ENCODE peak calls at places on chromosome 12, in five cellular contexts. One of them, this sample, is unnamed.

GRCh38 chr12:50050119-50050385 is 7.3 kb upstream of the ASIC1 start:
- DNase-seq in NCI-H1092 treated with DMSO at 0.1 percent for 48 hours: no peak
- DNase-seq in aorta: no peak
- DNase-seq in brain microvascular endothelial cell: no peak
- DNase-seq in astrocyte of the spinal cord: no peak
- DNase-seq in this sample: no peak

GRCh38 chr12:82835217-82835616 is 148.5 kb downstream of the TMTC2 start:
- DNase-seq in brain microvascular endothelial cell: peak
- DNase-seq in aorta: no peak
- DNase-seq in astrocyte of the spinal cord: peak
- DNase-seq in NCI-H1092 treated with DMSO at 0.1 percent for 48 hours: no peak
- DNase-seq in this sample: peak

GRCh38 chr12:43284441-43284840 is 267.6 kb downstream of the ADAMTS20 start:
- DNase-seq in astrocyte of the spinal cord: peak
- DNase-seq in brain microvascular endothelial cell: no peak
- DNase-seq in NCI-H1092 treated with DMSO at 0.1 percent for 48 hours: no peak
- DNase-seq in aorta: no peak
- DNase-seq in this sample: no peak

GRCh38 chr12:90953956-90954421 is 987 bp downstream of the CCER1 start:
- DNase-seq in NCI-H1092 treated with DMSO at 0.1 percent for 48 hours: no peak
- DNase-seq in brain microvascular endothelial cell: no peak
- DNase-seq in aorta: no peak
- DNase-seq in astrocyte of the spinal cord: no peak
- DNase-seq in this sample: no peak

GRCh38 chr12:71890475-71890874 is 48.2 kb upstream of the TPH2 start:
- DNase-seq in NCI-H1092 treated with DMSO at 0.1 percent for 48 hours: no peak
- DNase-seq in astrocyte of the spinal cord: no peak
- DNase-seq in aorta: no peak
- DNase-seq in brain microvascular endothelial cell: no peak
- DNase-seq in this sample: no peak

GRCh38 chr12:112716099-112717093 is 75.2 kb upstream of the RPH3A start:
- DNase-seq in aorta: no peak
- DNase-seq in astrocyte of the spinal cord: no peak
- DNase-seq in brain microvascular endothelial cell: peak
- DNase-seq in NCI-H1092 treated with DMSO at 0.1 percent for 48 hours: no peak
- DNase-seq in this sample: no peak

GRCh38 chr12:50074936-50075807 is 10.0 kb upstream of the SMARCD1 start:
- DNase-seq in astrocyte of the spinal cord: peak
- DNase-seq in aorta: peak
- DNase-seq in brain microvascular endothelial cell: peak
- DNase-seq in NCI-H1092 treated with DMSO at 0.1 percent for 48 hours: peak
- DNase-seq in this sample: peak

GRCh38 chr12:6363330-6364036 is 11.9 kb downstream of the SCNN1A start:
- DNase-seq in NCI-H1092 treated with DMSO at 0.1 percent for 48 hours: no peak
- DNase-seq in brain microvascular endothelial cell: no peak
- DNase-seq in aorta: peak
- DNase-seq in astrocyte of the spinal cord: peak
- DNase-seq in this sample: peak

GRCh38 chr12:69575346-69575745 is 9.9 kb upstream of the CCT2 start:
- DNase-seq in brain microvascular endothelial cell: no peak
- DNase-seq in astrocyte of the spinal cord: no peak
- DNase-seq in NCI-H1092 treated with DMSO at 0.1 percent for 48 hours: no peak
- DNase-seq in aorta: no peak
- DNase-seq in this sample: peak

GRCh38 chr12:14905269-14906004 is 19.8 kb upstream of the MGP start:
- DNase-seq in NCI-H1092 treated with DMSO at 0.1 percent for 48 hours: no peak
- DNase-seq in aorta: no peak
- DNase-seq in brain microvascular endothelial cell: no peak
- DNase-seq in astrocyte of the spinal cord: peak
- DNase-seq in this sample: no peak